ENCODE peak calls at places on chromosomes 5 and 9, in six cellular contexts. X is right lobe of liver, O is heart left ventricle, N is lung, K is neural progenitor cell, T is left lung. R is an unnamed sample.

GRCh38 chr5:177133845-177134652 is 476 bp downstream of the NSD1 start:
- DNase-seq in T (peak; percentile 92), X (peak; percentile 63), N (peak; percentile 45), K (peak; percentile 91), O (peak; percentile 76), R (no peak)

GRCh38 chr9:2666569-2666968 is 45.0 kb downstream of the VLDLR start:
- DNase-seq in N (no peak), O (no peak), T (no peak), K (no peak), X (no peak), R (no peak)

GRCh38 chr9:111909444-111909843 is 12.8 kb downstream of the UGCG start:
- DNase-seq in X (no peak), N (no peak), O (no peak), T (no peak), K (no peak), R (no peak)

GRCh38 chr9:130421802-130422276 is 22.9 kb upstream of the ASS1 start:
- DNase-seq in N (no peak), K (peak; percentile 80), T (no peak), X (no peak), O (no peak), R (no peak)

GRCh38 chr5:153782589-153783238 is 256.0 kb downstream of the FAM114A2 start:
- DNase-seq in O (no peak), N (no peak), K (peak; percentile 46), X (no peak), T (no peak), R (no peak)

GRCh38 chr5:176492431-176492830 is 44.2 kb downstream of the FAF2 start:
- DNase-seq in N (no peak), K (no peak), X (no peak), T (no peak), O (no peak), R (no peak)

GRCh38 chr5:147234825-147235635 is at the start of gene STK32A:
- DNase-seq in T (peak; percentile 91), K (peak; percentile 92), X (no peak), N (peak; percentile 81), O (peak; percentile 67), R (no peak)

GRCh38 chr5:110045153-110045552 is 355.4 kb downstream of the MAN2A1 start:
- DNase-seq in N (no peak), O (no peak), T (no peak), X (no peak), K (no peak), R (no peak)

GRCh38 chr9:81690251-81690851 is 1.0 kb upstream of the TLE1 start:
- DNase-seq in X (peak; percentile 49), N (peak; percentile 52), T (no peak), K (peak; percentile 41), O (no peak), R (no peak)

GRCh38 chr5:65482280-65482726 is 583 bp upstream of the ADAMTS6 start:
- DNase-seq in X (no peak), N (no peak), T (no peak), K (peak; percentile 3), O (no peak), R (no peak)

GRCh38 chr9:130315446-130316226 is 50.1 kb downstream of the HMCN2 start:
- DNase-seq in O (peak; percentile 47), T (peak; percentile 34), N (no peak), X (peak; percentile 74), K (no peak), R (no peak)

GRCh38 chr5:154191467-154192261 is 1.1 kb downstream of the GALNT10 start:
- DNase-seq in X (no peak), O (no peak), T (no peak), N (no peak), K (no peak), R (no peak)

GRCh38 chr5:92544042-92544441 is 1037.0 kb downstream of the NR2F1-AS1 start:
- DNase-seq in K (no peak), O (no peak), X (no peak), N (no peak), T (no peak), R (no peak)

GRCh38 chr9:6525326-6526040 is 112.5 kb downstream of the UHRF2 start:
- DNase-seq in O (no peak), N (no peak), K (no peak), T (no peak), X (no peak), R (no peak)

GRCh38 chr9:91843623-91844111 is 106.4 kb downstream of the ROR2 start:
- DNase-seq in K (peak; percentile 60), O (no peak), N (no peak), X (no peak), T (no peak), R (no peak)

GRCh38 chr5:147225938-147226337 is 8.9 kb upstream of the STK32A start:
- DNase-seq in X (no peak), N (no peak), T (no peak), O (no peak), K (no peak), R (no peak)

GRCh38 chr5:134458234-134458633 is 46.6 kb upstream of the CDKN2AIPNL start:
- DNase-seq in X (no peak), O (peak; percentile 81), K (no peak), T (no peak), N (no peak), R (no peak)

GRCh38 chr9:116661037-116661954 is 25.8 kb upstream of the TRIM32 start:
- DNase-seq in K (peak; percentile 82), O (no peak), X (no peak), T (no peak), N (no peak), R (peak; percentile 35)

GRCh38 chr9:107274096-107274495 is 9.0 kb upstream of the RAD23B start:
- DNase-seq in T (no peak), N (no peak), O (no peak), K (no peak), X (no peak), R (no peak)

GRCh38 chr9:70954126-70954525 is 167.3 kb downstream of the TRPM3 start:
- DNase-seq in N (no peak), X (no peak), O (no peak), K (peak; percentile 81), T (no peak), R (peak; percentile 71)

GRCh38 chr5:26812714-26813113 is 225.7 kb downstream of the CDH9 start:
- DNase-seq in N (no peak), X (no peak), O (no peak), K (no peak), T (peak; percentile 19), R (no peak)

GRCh38 chr5:122421379-122422081 is 109.5 kb downstream of the SNCAIP start:
- DNase-seq in N (no peak), O (no peak), K (no peak), T (no peak), X (no peak), R (no peak)

DNA sequence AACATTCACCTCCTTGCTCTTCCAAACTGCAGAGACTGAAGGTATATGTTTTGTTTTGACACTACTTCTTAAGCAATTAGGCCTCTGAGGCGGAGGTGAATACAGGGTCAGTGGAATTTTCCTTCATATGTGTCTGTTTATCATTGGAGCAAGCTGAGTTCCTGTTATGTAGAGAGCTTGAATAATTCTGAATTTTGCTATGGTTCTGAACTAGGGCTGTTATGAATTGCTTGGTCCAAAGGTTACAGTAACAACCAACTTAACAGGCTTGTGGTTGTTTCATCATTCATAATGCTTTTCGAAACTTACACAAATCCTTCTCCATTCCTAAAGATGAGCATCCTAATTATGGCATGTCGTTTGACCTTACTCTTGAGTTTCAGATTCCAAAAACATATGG is 444.6 kb upstream of the MEF2C start:
- DNase-seq in N (no peak), T (no peak), K (no peak), O (no peak), X (no peak), R (no peak)
- TF ChIP-seq CTCF in N (no peak), T (no peak), K (no peak), O (no peak), X (no peak), R (no peak)

GRCh38 chr9:133737774-133738038 is 446 bp downstream of the SARDH start:
- DNase-seq in T (no peak), N (no peak), O (no peak), X (no peak), K (no peak), R (no peak)
- H3K4me3 ChIP-seq in T (peak overlapping the region; percentile 21), N (no peak overlapping the region), O (peak overlapping the region; percentile 43), X (peak overlapping the region; percentile 34), K (peak overlapping the region; percentile 36), R (peak overlapping the region; percentile 27)

GRCh38 chr9:37336150-37336549 is 86.3 kb upstream of the GRHPR start:
- DNase-seq in K (peak; percentile 8), N (no peak), O (no peak), T (no peak), X (no peak), R (no peak)

GRCh38 chr9:37337301-37337905 is 85.1 kb upstream of the GRHPR start:
- DNase-seq in X (no peak), O (no peak), T (no peak), K (no peak), N (no peak), R (no peak)

GRCh38 chr9:37333288-37333687 is 89.2 kb upstream of the GRHPR start:
- DNase-seq in K (no peak), N (no peak), X (no peak), O (no peak), T (no peak), R (no peak)

GRCh38 chr9:37332581-37332980 is 89.9 kb upstream of the GRHPR start:
- DNase-seq in N (no peak), T (no peak), X (no peak), O (no peak), K (no peak), R (no peak)

GRCh38 chr9:37335238-37335637 is 87.3 kb upstream of the GRHPR start:
- DNase-seq in N (no peak), T (no peak), O (no peak), X (no peak), K (no peak), R (no peak)
- H3K36me3 ChIP-seq in N (no peaks in the 10 kb centered on the region), T (no peaks in the 10 kb centered on the region), O (no peaks in the 10 kb centered on the region), X (no peaks in the 10 kb centered on the region), K (no peaks in the 10 kb centered on the region), R (no peaks in the 10 kb centered on the region)

DNA sequence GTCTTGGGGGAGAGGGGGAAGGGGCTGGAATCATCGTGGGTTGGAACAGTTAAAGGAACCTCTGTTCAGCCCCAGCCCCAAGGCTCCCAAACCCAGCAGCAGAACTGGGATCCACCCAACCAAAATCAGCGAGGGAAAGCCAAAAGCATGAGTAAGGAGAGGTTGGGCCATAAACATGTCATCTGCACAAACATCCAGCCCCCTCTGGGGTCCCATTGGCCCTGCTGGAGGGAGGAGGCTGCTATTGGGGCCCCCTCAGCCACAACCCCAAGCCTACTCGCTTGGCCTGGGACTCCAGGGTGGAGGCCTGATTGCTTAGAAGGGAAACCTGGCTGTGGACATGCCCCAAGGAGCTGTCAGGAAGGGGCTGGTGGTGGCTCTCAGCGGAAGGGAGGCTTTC is 154.9 kb downstream of the FGF18 start:
- DNase-seq in K (no peak), T (no peak), N (no peak), X (no peak), O (no peak), R (no peak)
- TF ChIP-seq CTCF in K (no peak), T (no peak), N (no peak), X (no peak), O (no peak), R (no peak)

DNA sequence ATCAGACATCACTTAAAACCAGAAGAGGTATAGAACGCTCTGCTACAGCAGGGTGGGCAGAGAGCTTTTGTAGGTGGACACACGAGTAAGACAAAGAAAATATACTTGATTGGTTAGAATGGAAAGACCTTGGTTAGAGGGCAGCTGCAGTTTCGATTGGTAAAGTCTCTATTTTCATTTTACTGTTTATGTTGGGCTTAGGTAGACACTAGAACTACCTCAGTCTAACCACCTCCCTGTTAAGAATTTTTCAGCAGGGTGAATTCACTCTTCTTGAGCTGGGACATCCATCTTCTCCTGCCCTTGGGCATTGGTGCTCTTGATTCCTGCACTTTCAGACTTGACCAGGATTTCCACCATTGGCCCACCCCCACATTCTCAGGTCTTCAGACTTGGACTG is 116.3 kb downstream of the BASP1 start:
- DNase-seq in K (no peak), N (no peak), T (no peak), O (no peak), X (no peak), R (no peak)
- H3K4me3 ChIP-seq in K (no peak overlapping the region), N (no peak overlapping the region), T (no peak overlapping the region), O (no peak overlapping the region), X (no peak overlapping the region), R (no peak overlapping the region)